ENCODE peak calls at places on chromosomes 7 and 10, in ten cellular contexts. One of them, this sample, is unnamed.

GRCh38 chr10:21036757-21037156 is 139.6 kb upstream of the NEBL start:
- DNase-seq in activated T-cell treated with anti-CD3 and anti-CD28 coated beads, Interleukin-2, amount 50 U/mL, for 24 hours: no peak
- DNase-seq in glutamatergic neuron: no peak
- DNase-seq in cardiac fibroblast: no peak
- DNase-seq in Peyer's patch: no peak
- DNase-seq in cerebellar cortex: no peak
- DNase-seq in fibroblast of mammary gland: no peak
- DNase-seq in LoVo: no peak
- DNase-seq in Caki2: no peak
- DNase-seq in T-helper 17 cell: no peak
- DNase-seq in this sample: no peak

GRCh38 chr10:102841827-102842345 is 4.7 kb upstream of the CYP17A1 start:
- DNase-seq in T-helper 17 cell: no peak
- DNase-seq in Peyer's patch: no peak
- DNase-seq in LoVo: no peak
- DNase-seq in fibroblast of mammary gland: no peak
- DNase-seq in cardiac fibroblast: no peak
- DNase-seq in Caki2: no peak
- DNase-seq in glutamatergic neuron: no peak
- DNase-seq in activated T-cell treated with anti-CD3 and anti-CD28 coated beads, Interleukin-2, amount 50 U/mL, for 24 hours: no peak
- DNase-seq in cerebellar cortex: no peak
- DNase-seq in this sample: no peak

GRCh38 chr10:32000937-32001336 is 55.3 kb downstream of the KIF5B start:
- DNase-seq in cerebellar cortex: no peak
- DNase-seq in fibroblast of mammary gland: no peak
- DNase-seq in Caki2: peak
- DNase-seq in cardiac fibroblast: peak
- DNase-seq in LoVo: no peak
- DNase-seq in glutamatergic neuron: no peak
- DNase-seq in T-helper 17 cell: no peak
- DNase-seq in Peyer's patch: no peak
- DNase-seq in activated T-cell treated with anti-CD3 and anti-CD28 coated beads, Interleukin-2, amount 50 U/mL, for 24 hours: no peak
- DNase-seq in this sample: peak

GRCh38 chr10:75925999-75926398 is 494.6 kb downstream of the LRMDA start:
- DNase-seq in cerebellar cortex: no peak
- DNase-seq in Caki2: no peak
- DNase-seq in activated T-cell treated with anti-CD3 and anti-CD28 coated beads, Interleukin-2, amount 50 U/mL, for 24 hours: no peak
- DNase-seq in fibroblast of mammary gland: no peak
- DNase-seq in T-helper 17 cell: no peak
- DNase-seq in LoVo: no peak
- DNase-seq in cardiac fibroblast: no peak
- DNase-seq in glutamatergic neuron: no peak
- DNase-seq in Peyer's patch: no peak
- DNase-seq in this sample: no peak

GRCh38 chr10:113326160-113327111 is 226.4 kb upstream of the HABP2 start:
- DNase-seq in glutamatergic neuron: peak
- DNase-seq in LoVo: peak
- DNase-seq in fibroblast of mammary gland: peak
- DNase-seq in cerebellar cortex: no peak
- DNase-seq in Peyer's patch: no peak
- DNase-seq in activated T-cell treated with anti-CD3 and anti-CD28 coated beads, Interleukin-2, amount 50 U/mL, for 24 hours: peak
- DNase-seq in cardiac fibroblast: peak
- DNase-seq in T-helper 17 cell: no peak
- DNase-seq in Caki2: peak
- DNase-seq in this sample: peak

GRCh38 chr7:150404172-150404784 is 25.1 kb downstream of the ZNF775 start:
- DNase-seq in fibroblast of mammary gland: peak
- DNase-seq in cardiac fibroblast: no peak
- DNase-seq in cerebellar cortex: no peak
- DNase-seq in T-helper 17 cell: peak
- DNase-seq in glutamatergic neuron: no peak
- DNase-seq in activated T-cell treated with anti-CD3 and anti-CD28 coated beads, Interleukin-2, amount 50 U/mL, for 24 hours: peak
- DNase-seq in LoVo: no peak
- DNase-seq in Peyer's patch: no peak
- DNase-seq in Caki2: no peak
- DNase-seq in this sample: peak

GRCh38 chr10:43054593-43054992 is 22.3 kb upstream of the RET start:
- DNase-seq in cardiac fibroblast: no peak
- DNase-seq in Peyer's patch: no peak
- DNase-seq in Caki2: no peak
- DNase-seq in fibroblast of mammary gland: no peak
- DNase-seq in glutamatergic neuron: no peak
- DNase-seq in T-helper 17 cell: no peak
- DNase-seq in cerebellar cortex: no peak
- DNase-seq in activated T-cell treated with anti-CD3 and anti-CD28 coated beads, Interleukin-2, amount 50 U/mL, for 24 hours: no peak
- DNase-seq in LoVo: no peak
- DNase-seq in this sample: no peak

GRCh38 chr7:70668606-70669358 is 463.2 kb upstream of the GALNT17 start:
- DNase-seq in cardiac fibroblast: no peak
- DNase-seq in LoVo: no peak
- DNase-seq in Caki2: no peak
- DNase-seq in glutamatergic neuron: no peak
- DNase-seq in Peyer's patch: no peak
- DNase-seq in fibroblast of mammary gland: no peak
- DNase-seq in activated T-cell treated with anti-CD3 and anti-CD28 coated beads, Interleukin-2, amount 50 U/mL, for 24 hours: no peak
- DNase-seq in cerebellar cortex: no peak
- DNase-seq in T-helper 17 cell: no peak
- DNase-seq in this sample: no peak

GRCh38 chr7:52634996-52635395 is 400.4 kb upstream of the POM121L12 start:
- DNase-seq in T-helper 17 cell: no peak
- DNase-seq in Peyer's patch: no peak
- DNase-seq in fibroblast of mammary gland: no peak
- DNase-seq in LoVo: no peak
- DNase-seq in cardiac fibroblast: no peak
- DNase-seq in activated T-cell treated with anti-CD3 and anti-CD28 coated beads, Interleukin-2, amount 50 U/mL, for 24 hours: no peak
- DNase-seq in Caki2: peak
- DNase-seq in glutamatergic neuron: no peak
- DNase-seq in cerebellar cortex: no peak
- DNase-seq in this sample: no peak

GRCh38 chr10:86684305-86684704 is 16.0 kb downstream of the LDB3 start:
- DNase-seq in Caki2: no peak
- DNase-seq in fibroblast of mammary gland: no peak
- DNase-seq in glutamatergic neuron: peak
- DNase-seq in cardiac fibroblast: peak
- DNase-seq in cerebellar cortex: no peak
- DNase-seq in activated T-cell treated with anti-CD3 and anti-CD28 coated beads, Interleukin-2, amount 50 U/mL, for 24 hours: no peak
- DNase-seq in Peyer's patch: no peak
- DNase-seq in T-helper 17 cell: no peak
- DNase-seq in LoVo: no peak
- DNase-seq in this sample: peak

GRCh38 chr7:158458096-158458495 is 129.5 kb downstream of the PTPRN2 start:
- DNase-seq in LoVo: no peak
- DNase-seq in Caki2: no peak
- DNase-seq in fibroblast of mammary gland: no peak
- DNase-seq in cerebellar cortex: no peak
- DNase-seq in glutamatergic neuron: no peak
- DNase-seq in cardiac fibroblast: no peak
- DNase-seq in Peyer's patch: no peak
- DNase-seq in activated T-cell treated with anti-CD3 and anti-CD28 coated beads, Interleukin-2, amount 50 U/mL, for 24 hours: no peak
- DNase-seq in T-helper 17 cell: no peak
- DNase-seq in this sample: no peak

GRCh38 chr7:32266932-32267475 is 196.8 kb upstream of the PDE1C start:
- DNase-seq in fibroblast of mammary gland: no peak
- DNase-seq in cerebellar cortex: no peak
- DNase-seq in T-helper 17 cell: no peak
- DNase-seq in glutamatergic neuron: no peak
- DNase-seq in LoVo: no peak
- DNase-seq in activated T-cell treated with anti-CD3 and anti-CD28 coated beads, Interleukin-2, amount 50 U/mL, for 24 hours: no peak
- DNase-seq in cardiac fibroblast: no peak
- DNase-seq in Peyer's patch: no peak
- DNase-seq in Caki2: no peak
- DNase-seq in this sample: no peak

GRCh38 chr10:2137549-2138174 is 400.3 kb upstream of the ADARB2 start:
- DNase-seq in glutamatergic neuron: peak
- DNase-seq in Caki2: peak
- DNase-seq in fibroblast of mammary gland: no peak
- DNase-seq in cerebellar cortex: no peak
- DNase-seq in Peyer's patch: no peak
- DNase-seq in cardiac fibroblast: no peak
- DNase-seq in LoVo: no peak
- DNase-seq in activated T-cell treated with anti-CD3 and anti-CD28 coated beads, Interleukin-2, amount 50 U/mL, for 24 hours: no peak
- DNase-seq in T-helper 17 cell: no peak
- DNase-seq in this sample: no peak

GRCh38 chr10:126841341-126841902 is 63.8 kb upstream of the DOCK1 start:
- DNase-seq in cerebellar cortex: no peak
- DNase-seq in Peyer's patch: peak
- DNase-seq in glutamatergic neuron: no peak
- DNase-seq in activated T-cell treated with anti-CD3 and anti-CD28 coated beads, Interleukin-2, amount 50 U/mL, for 24 hours: no peak
- DNase-seq in LoVo: no peak
- DNase-seq in cardiac fibroblast: no peak
- DNase-seq in fibroblast of mammary gland: no peak
- DNase-seq in T-helper 17 cell: no peak
- DNase-seq in Caki2: no peak
- DNase-seq in this sample: no peak

GRCh38 chr10:11002485-11002884 is 15.2 kb upstream of the CELF2 start:
- DNase-seq in activated T-cell treated with anti-CD3 and anti-CD28 coated beads, Interleukin-2, amount 50 U/mL, for 24 hours: no peak
- DNase-seq in Peyer's patch: no peak
- DNase-seq in fibroblast of mammary gland: no peak
- DNase-seq in glutamatergic neuron: no peak
- DNase-seq in LoVo: no peak
- DNase-seq in cerebellar cortex: no peak
- DNase-seq in Caki2: no peak
- DNase-seq in cardiac fibroblast: no peak
- DNase-seq in T-helper 17 cell: no peak
- DNase-seq in this sample: no peak

GRCh38 chr7:1535695-1536094 is 5.2 kb downstream of the MAFK start:
- DNase-seq in T-helper 17 cell: no peak
- DNase-seq in Peyer's patch: no peak
- DNase-seq in cerebellar cortex: no peak
- DNase-seq in glutamatergic neuron: no peak
- DNase-seq in Caki2: no peak
- DNase-seq in cardiac fibroblast: no peak
- DNase-seq in fibroblast of mammary gland: no peak
- DNase-seq in LoVo: no peak
- DNase-seq in activated T-cell treated with anti-CD3 and anti-CD28 coated beads, Interleukin-2, amount 50 U/mL, for 24 hours: no peak
- DNase-seq in this sample: no peak

GRCh38 chr10:100743626-100744135 is 1.7 kb upstream of the PAX2 start:
- DNase-seq in T-helper 17 cell: no peak
- DNase-seq in Peyer's patch: peak
- DNase-seq in fibroblast of mammary gland: peak
- DNase-seq in Caki2: peak
- DNase-seq in cardiac fibroblast: peak
- DNase-seq in activated T-cell treated with anti-CD3 and anti-CD28 coated beads, Interleukin-2, amount 50 U/mL, for 24 hours: peak
- DNase-seq in glutamatergic neuron: peak
- DNase-seq in cerebellar cortex: peak
- DNase-seq in LoVo: peak
- DNase-seq in this sample: peak

GRCh38 chr7:74454059-74454947 is 597 bp downstream of the GTF2IRD1 start:
- DNase-seq in fibroblast of mammary gland: no peak
- DNase-seq in cerebellar cortex: no peak
- DNase-seq in glutamatergic neuron: peak
- DNase-seq in LoVo: no peak
- DNase-seq in activated T-cell treated with anti-CD3 and anti-CD28 coated beads, Interleukin-2, amount 50 U/mL, for 24 hours: peak
- DNase-seq in Peyer's patch: no peak
- DNase-seq in T-helper 17 cell: peak
- DNase-seq in cardiac fibroblast: no peak
- DNase-seq in Caki2: peak
- DNase-seq in this sample: peak

GRCh38 chr10:62166331-62167154 is 102.1 kb downstream of the RTKN2 start:
- DNase-seq in activated T-cell treated with anti-CD3 and anti-CD28 coated beads, Interleukin-2, amount 50 U/mL, for 24 hours: no peak
- DNase-seq in cardiac fibroblast: peak
- DNase-seq in LoVo: no peak
- DNase-seq in Caki2: no peak
- DNase-seq in T-helper 17 cell: no peak
- DNase-seq in fibroblast of mammary gland: peak
- DNase-seq in Peyer's patch: no peak
- DNase-seq in cerebellar cortex: no peak
- DNase-seq in glutamatergic neuron: no peak
- DNase-seq in this sample: peak

GRCh38 chr10:121080324-121080807 is 229.2 kb downstream of the WDR11 start:
- DNase-seq in Caki2: no peak
- DNase-seq in fibroblast of mammary gland: no peak
- DNase-seq in cerebellar cortex: peak
- DNase-seq in T-helper 17 cell: no peak
- DNase-seq in glutamatergic neuron: peak
- DNase-seq in cardiac fibroblast: no peak
- DNase-seq in LoVo: no peak
- DNase-seq in activated T-cell treated with anti-CD3 and anti-CD28 coated beads, Interleukin-2, amount 50 U/mL, for 24 hours: no peak
- DNase-seq in Peyer's patch: peak
- DNase-seq in this sample: no peak

GRCh38 chr10:102918817-102919236 is 733 bp downstream of the CNNM2 start:
- DNase-seq in activated T-cell treated with anti-CD3 and anti-CD28 coated beads, Interleukin-2, amount 50 U/mL, for 24 hours: peak
- DNase-seq in T-helper 17 cell: peak
- DNase-seq in LoVo: no peak
- DNase-seq in cerebellar cortex: peak
- DNase-seq in glutamatergic neuron: no peak
- DNase-seq in fibroblast of mammary gland: no peak
- DNase-seq in cardiac fibroblast: no peak
- DNase-seq in Peyer's patch: peak
- DNase-seq in Caki2: no peak
- DNase-seq in this sample: peak

GRCh38 chr7:877312-878232 is 1.2 kb downstream of the GET4 start:
- DNase-seq in cerebellar cortex: no peak
- DNase-seq in glutamatergic neuron: peak
- DNase-seq in Caki2: no peak
- DNase-seq in fibroblast of mammary gland: no peak
- DNase-seq in T-helper 17 cell: no peak
- DNase-seq in activated T-cell treated with anti-CD3 and anti-CD28 coated beads, Interleukin-2, amount 50 U/mL, for 24 hours: no peak
- DNase-seq in LoVo: no peak
- DNase-seq in cardiac fibroblast: no peak
- DNase-seq in Peyer's patch: no peak
- DNase-seq in this sample: peak

GRCh38 chr7:45469103-45469502 is 105.1 kb upstream of the ADCY1 start:
- DNase-seq in cardiac fibroblast: peak
- DNase-seq in LoVo: no peak
- DNase-seq in Caki2: no peak
- DNase-seq in T-helper 17 cell: no peak
- DNase-seq in Peyer's patch: no peak
- DNase-seq in cerebellar cortex: no peak
- DNase-seq in fibroblast of mammary gland: peak
- DNase-seq in activated T-cell treated with anti-CD3 and anti-CD28 coated beads, Interleukin-2, amount 50 U/mL, for 24 hours: no peak
- DNase-seq in glutamatergic neuron: no peak
- DNase-seq in this sample: no peak

GRCh38 chr7:24842449-24843241 is 85.4 kb upstream of the GSDME start:
- DNase-seq in Peyer's patch: no peak
- DNase-seq in glutamatergic neuron: no peak
- DNase-seq in cardiac fibroblast: no peak
- DNase-seq in Caki2: peak
- DNase-seq in cerebellar cortex: no peak
- DNase-seq in LoVo: no peak
- DNase-seq in activated T-cell treated with anti-CD3 and anti-CD28 coated beads, Interleukin-2, amount 50 U/mL, for 24 hours: no peak
- DNase-seq in fibroblast of mammary gland: peak
- DNase-seq in T-helper 17 cell: no peak
- DNase-seq in this sample: peak

GRCh38 chr7:107147464-107148214 is 21.2 kb upstream of the HBP1 start:
- DNase-seq in cerebellar cortex: peak
- DNase-seq in Caki2: peak
- DNase-seq in activated T-cell treated with anti-CD3 and anti-CD28 coated beads, Interleukin-2, amount 50 U/mL, for 24 hours: no peak
- DNase-seq in LoVo: peak
- DNase-seq in cardiac fibroblast: peak
- DNase-seq in Peyer's patch: no peak
- DNase-seq in fibroblast of mammary gland: peak
- DNase-seq in glutamatergic neuron: peak
- DNase-seq in T-helper 17 cell: no peak
- DNase-seq in this sample: peak

GRCh38 chr10:86366033-86366901 is at the start of gene GRID1:
- DNase-seq in cerebellar cortex: no peak
- DNase-seq in glutamatergic neuron: peak
- DNase-seq in activated T-cell treated with anti-CD3 and anti-CD28 coated beads, Interleukin-2, amount 50 U/mL, for 24 hours: peak
- DNase-seq in Caki2: peak
- DNase-seq in Peyer's patch: peak
- DNase-seq in cardiac fibroblast: peak
- DNase-seq in fibroblast of mammary gland: no peak
- DNase-seq in LoVo: no peak
- DNase-seq in T-helper 17 cell: no peak
- DNase-seq in this sample: peak

GRCh38 chr7:35630573-35630972 is 64.4 kb downstream of the HERPUD2 start:
- DNase-seq in fibroblast of mammary gland: peak
- DNase-seq in Caki2: peak
- DNase-seq in cerebellar cortex: no peak
- DNase-seq in glutamatergic neuron: no peak
- DNase-seq in Peyer's patch: no peak
- DNase-seq in T-helper 17 cell: no peak
- DNase-seq in LoVo: no peak
- DNase-seq in activated T-cell treated with anti-CD3 and anti-CD28 coated beads, Interleukin-2, amount 50 U/mL, for 24 hours: no peak
- DNase-seq in cardiac fibroblast: peak
- DNase-seq in this sample: peak

GRCh38 chr7:77649950-77650349 is 46.3 kb upstream of the RSBN1L start:
- DNase-seq in T-helper 17 cell: no peak
- DNase-seq in cardiac fibroblast: peak
- DNase-seq in Caki2: no peak
- DNase-seq in LoVo: no peak
- DNase-seq in glutamatergic neuron: no peak
- DNase-seq in fibroblast of mammary gland: peak
- DNase-seq in activated T-cell treated with anti-CD3 and anti-CD28 coated beads, Interleukin-2, amount 50 U/mL, for 24 hours: no peak
- DNase-seq in Peyer's patch: no peak
- DNase-seq in cerebellar cortex: no peak
- DNase-seq in this sample: peak